ENCODE peak calls at places on chromosomes 16 and 17, in eight cellular contexts. F is iPS DF 19.7; U is GM03348; Y is NCI-H2081; S is Caco-2; H is Ammon's horn; J is stimulated activated CD8-positive, alpha-beta memory T cell treated with anti-CD3 and anti-CD28 coated beads, Interleukin-15, amount 100 ng/mL, for 24 hours; V is amniotic stem cell. Z is an unnamed sample.

GRCh38 chr17:9402590-9403199 is 172.9 kb downstream of the STX8 start:
- DNase-seq in F (no peak), U (no peak), Y (peak), S (peak), H (no peak), J (no peak), V (no peak), Z (no peak)

GRCh38 chr17:4584125-4584834 is at the start of gene SMTNL2:
- DNase-seq in F (no peak), U (peak), Y (no peak), S (peak), H (no peak), J (no peak), V (no peak), Z (peak)

GRCh38 chr17:40915721-40916256 is 21.7 kb downstream of the KRT23 start:
- DNase-seq in F (no peak), U (peak), Y (no peak), S (no peak), H (no peak), J (no peak), V (no peak), Z (no peak)

GRCh38 chr17:79988163-79988971 is 47.3 kb downstream of the TBC1D16 start:
- DNase-seq in F (no peak), U (peak), Y (peak), S (peak), H (no peak), J (no peak), V (peak), Z (no peak)

GRCh38 chr17:40884708-40885512 is at the start of gene KRT20:
- DNase-seq in F (no peak), U (no peak), Y (no peak), S (no peak), H (no peak), J (no peak), V (no peak), Z (no peak)

GRCh38 chr17:50904522-50905459 is 38.6 kb upstream of the TOB1 start:
- DNase-seq in F (no peak), U (no peak), Y (peak), S (peak), H (peak), J (no peak), V (no peak), Z (peak)

GRCh38 chr17:63950940-63951907 is 19.1 kb upstream of the CD79B start:
- DNase-seq in F (no peak), U (no peak), Y (no peak), S (peak), H (no peak), J (no peak), V (no peak), Z (no peak)

GRCh38 chr16:75130150-75130771 is 13.7 kb upstream of the LDHD start:
- DNase-seq in F (no peak), U (no peak), Y (no peak), S (peak), H (no peak), J (no peak), V (no peak), Z (no peak)

GRCh38 chr16:55082594-55082982 is 151.9 kb downstream of the IRX5 start:
- DNase-seq in F (no peak), U (no peak), Y (no peak), S (no peak), H (no peak), J (no peak), V (no peak), Z (no peak)

GRCh38 chr16:89193576-89194293 is 6.6 kb downstream of the SLC22A31 start:
- DNase-seq in F (no peak), U (no peak), Y (no peak), S (peak), H (no peak), J (no peak), V (no peak), Z (no peak)

GRCh38 chr17:32142857-32143524 is 689 bp downstream of the RHOT1 start:
- DNase-seq in F (no peak), U (peak), Y (no peak), S (peak), H (no peak), J (no peak), V (peak), Z (peak)

GRCh38 chr16:8850279-8850885 is 18.4 kb downstream of the CARHSP1 start:
- DNase-seq in F (no peak), U (peak), Y (no peak), S (no peak), H (no peak), J (no peak), V (no peak), Z (no peak)

GRCh38 chr16:68980695-68981315 is 124.6 kb upstream of the HAS3 start:
- DNase-seq in F (no peak), U (no peak), Y (no peak), S (no peak), H (no peak), J (no peak), V (no peak), Z (no peak)

Z was measured in mesothelial cell of epicardium.